ENCODE peak calls at places on chromosomes 7 and 10, in eight cellular contexts. R is dorsolateral prefrontal cortex, O is PC-3, C is osteocyte, G is psoas muscle, U is IMR-90, Q is endodermal cell, P is foreskin fibroblast. S is an unnamed sample.

GRCh38 chr7:44391171-44391570 is 65.8 kb upstream of the CAMK2B start:
- DNase-seq in R (no peak), O (no peak), C (peak; percentile 63), G (no peak), U (no peak), Q (peak; percentile 23), P (no peak), S (no peak)

GRCh38 chr10:75466886-75467285 is 35.5 kb downstream of the LRMDA start:
- DNase-seq in R (no peak), O (peak; percentile 50), C (no peak), G (peak; percentile 30), U (no peak), Q (no peak), P (no peak), S (no peak)

GRCh38 chr10:118017850-118018249 is 28.9 kb downstream of the RAB11FIP2 start:
- DNase-seq in R (no peak), O (no peak), C (no peak), G (no peak), U (no peak), Q (peak; percentile 80), P (no peak), S (no peak)

GRCh38 chr10:86077871-86078638 is 288.5 kb downstream of the GRID1 start:
- DNase-seq in R (no peak), O (no peak), C (peak; percentile 73), G (no peak), U (no peak), Q (peak; percentile 38), P (no peak), S (no peak)

GRCh38 chr7:26013551-26014083 is 138.4 kb upstream of the NFE2L3 start:
- DNase-seq in R (no peak), O (no peak), C (no peak), G (no peak), U (no peak), Q (no peak), P (no peak), S (no peak)

GRCh38 chr7:101998904-101999236 is 181.4 kb downstream of the CUX1 start:
- DNase-seq in R (no peak), O (no peak), C (no peak), G (no peak), U (no peak), Q (peak; percentile 82), P (no peak), S (peak; percentile 30)

GRCh38 chr7:97001221-97001620 is 4.1 kb upstream of the DLX6 start:
- DNase-seq in R (no peak), O (no peak), C (no peak), G (no peak), U (no peak), Q (no peak), P (no peak), S (no peak)

GRCh38 chr7:44762726-44763522 is 14.3 kb downstream of the ZMIZ2 start:
- DNase-seq in R (no peak), O (no peak), C (no peak), G (no peak), U (no peak), Q (peak; percentile 41), P (no peak), S (no peak)

GRCh38 chr10:49652416-49653385 is 26.8 kb upstream of the C10orf53 start:
- DNase-seq in R (no peak), O (no peak), C (peak; percentile 70), G (no peak), U (no peak), Q (peak; percentile 27), P (no peak), S (no peak)

GRCh38 chr10:5800782-5801181 is 12.5 kb downstream of the GDI2 start:
- DNase-seq in R (no peak), O (no peak), C (no peak), G (no peak), U (peak; percentile 22), Q (no peak), P (no peak), S (no peak)

GRCh38 chr10:42932735-42933453 is 144.0 kb upstream of the RET start:
- DNase-seq in R (no peak), O (no peak), C (no peak), G (no peak), U (no peak), Q (peak; percentile 96), P (no peak), S (no peak)

GRCh38 chr7:99366646-99367045 is 7.9 kb upstream of the ARPC1B start:
- DNase-seq in R (no peak), O (no peak), C (no peak), G (no peak), U (no peak), Q (peak; percentile 73), P (no peak), S (no peak)

GRCh38 chr10:25753776-25754175 is 180.3 kb upstream of the MYO3A start:
- DNase-seq in R (no peak), O (no peak), C (no peak), G (no peak), U (no peak), Q (no peak), P (no peak), S (no peak)

GRCh38 chr10:6013413-6014192 is 36.3 kb upstream of the IL15RA start:
- DNase-seq in R (no peak), O (no peak), C (no peak), G (no peak), U (no peak), Q (no peak), P (no peak), S (no peak)

DNA sequence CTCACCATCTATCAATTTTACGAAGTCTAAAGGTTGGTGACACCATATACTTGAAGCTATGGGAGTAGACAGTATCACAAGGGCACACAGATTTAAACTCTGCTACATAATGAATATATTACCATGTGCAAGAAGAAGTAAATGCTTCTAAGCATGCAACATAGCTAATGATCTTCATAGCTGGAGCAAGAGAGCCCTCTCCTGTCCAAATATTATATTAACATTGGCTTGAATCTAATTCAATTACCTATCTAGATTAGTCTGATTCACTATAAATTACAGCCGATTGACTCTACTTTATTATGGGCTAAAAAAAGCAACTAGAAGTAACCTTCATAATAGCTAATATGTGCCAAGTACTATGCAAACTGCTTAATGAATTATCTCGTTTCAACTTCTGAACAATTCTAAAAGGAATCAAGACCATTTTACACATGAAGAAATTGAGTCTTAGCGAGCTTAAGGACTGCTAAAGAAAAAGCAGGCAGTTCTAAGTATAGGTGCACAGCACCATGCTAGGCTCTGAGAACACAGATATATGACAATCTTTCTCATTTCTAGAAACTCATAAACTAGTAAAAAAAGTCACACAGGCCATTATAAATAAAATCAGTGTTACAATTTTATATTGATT is 21.9 kb downstream of the FRA10AC1 start:
- DNase-seq in R (no peak), O (peak; percentile 78), C (no peak), G (no peak), U (peak; percentile 37), Q (no peak), P (peak; percentile 17), S (peak; percentile 56)
- TF ChIP-seq CTCF in R (peak; percentile 61), O (peak; percentile 69), C (peak; percentile 66), G (peak; percentile 26), U (peak; percentile 57), Q (peak; percentile 67), P (peak; percentile 13), S (peak; percentile 66)

GRCh38 chr7:24896031-24896433 is 83.9 kb downstream of the OSBPL3 start:
- DNase-seq in R (no peak), O (no peak), C (no peak), G (no peak), U (no peak), Q (no peak), P (no peak), S (no peak)

GRCh38 chr7:24891173-24891787 is 88.7 kb downstream of the OSBPL3 start:
- DNase-seq in R (no peak), O (no peak), C (no peak), G (no peak), U (no peak), Q (no peak), P (no peak), S (no peak)

GRCh38 chr7:24889611-24890010 is 90.4 kb downstream of the OSBPL3 start:
- DNase-seq in R (no peak), O (no peak), C (no peak), G (no peak), U (no peak), Q (no peak), P (no peak), S (no peak)

GRCh38 chr7:24898691-24899090 is 81.3 kb downstream of the OSBPL3 start:
- DNase-seq in R (no peak), O (peak; percentile 62), C (no peak), G (no peak), U (peak; percentile 61), Q (no peak), P (no peak), S (no peak)

DNA sequence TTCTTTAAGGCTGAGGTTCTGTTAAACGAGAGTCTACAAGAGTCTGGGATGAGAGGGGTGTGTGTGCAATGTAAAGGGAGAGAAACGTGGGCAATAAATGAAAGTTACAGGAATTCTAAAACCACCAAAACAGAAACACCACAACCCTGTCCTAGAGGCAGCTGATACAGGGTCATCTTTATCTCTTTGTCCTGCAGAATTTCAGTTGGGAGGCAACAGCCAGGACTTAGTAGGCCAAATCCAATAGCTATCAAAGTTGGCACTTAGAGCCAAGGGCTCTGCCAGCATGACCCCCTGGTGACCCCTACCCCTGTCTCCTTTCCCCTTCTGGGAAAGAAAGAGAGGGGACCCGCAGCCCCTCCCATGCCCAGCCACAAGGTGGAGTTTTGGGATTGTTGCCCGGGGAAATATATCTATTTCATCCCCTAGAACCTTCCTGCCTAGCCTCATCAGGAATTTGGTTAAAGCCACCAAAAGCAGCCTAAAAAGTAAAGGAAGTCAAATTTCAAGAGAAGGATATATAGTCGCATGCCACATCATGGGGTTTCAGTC is 85.2 kb downstream of the OSBPL3 start:
- DNase-seq in R (no peak), O (peak; percentile 31), C (no peak), G (no peak), U (no peak), Q (peak; percentile 76), P (no peak), S (peak; percentile 43)
- TF ChIP-seq CTCF in R (no peak), O (peak; percentile 59), C (peak; percentile 23), G (peak; percentile 29), U (peak; percentile 43), Q (peak; percentile 74), P (peak; percentile 37), S (peak; percentile 71)

DNA sequence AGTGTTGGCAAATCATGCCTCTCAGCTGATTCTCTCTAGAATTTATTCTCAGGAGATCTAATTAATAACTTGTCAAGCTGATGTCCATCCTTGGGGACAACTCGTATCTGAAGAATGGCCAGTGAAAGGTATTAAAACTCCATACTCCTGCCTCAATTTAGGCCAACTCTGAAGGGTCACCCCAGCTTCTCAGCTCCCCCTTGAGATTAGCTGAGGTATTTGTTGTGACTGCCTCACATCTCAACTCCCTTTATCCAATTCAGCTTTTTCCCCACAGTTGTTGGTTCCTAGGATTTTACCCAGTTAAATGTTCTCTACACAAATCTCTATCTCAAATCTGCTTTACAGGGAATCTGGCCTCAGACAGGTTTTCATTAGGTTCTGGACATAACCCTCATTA is 182.4 kb downstream of the MALRD1 start:
- DNase-seq in R (no peak), O (no peak), C (no peak), G (no peak), U (no peak), Q (no peak), P (no peak), S (no peak)
- TF ChIP-seq CTCF in R (no peak), O (no peak), C (no peak), G (no peak), U (no peak), Q (peak; percentile 50), P (no peak), S (no peak)

DNA sequence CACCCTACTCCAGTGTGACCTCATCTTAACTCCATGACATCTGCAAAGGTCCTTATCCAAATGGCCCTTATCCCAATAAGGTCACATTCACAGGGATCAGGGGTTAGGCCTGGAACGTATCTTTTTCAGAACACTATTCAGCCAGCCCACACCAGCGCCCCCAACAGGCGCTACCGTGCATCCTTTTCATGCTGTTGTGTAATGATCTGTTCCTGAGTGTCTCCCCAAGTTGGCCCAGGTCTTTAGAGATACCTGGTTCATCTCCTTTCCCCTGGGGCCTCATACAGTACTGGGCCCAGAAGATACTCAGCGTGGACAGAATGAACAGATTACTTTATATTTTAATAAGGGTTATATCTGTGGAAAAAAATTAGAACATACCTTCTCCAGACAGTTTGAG is 132.6 kb upstream of the ADAM12 start:
- DNase-seq in R (no peak), O (no peak), C (no peak), G (no peak), U (no peak), Q (no peak), P (no peak), S (no peak)
- TF ChIP-seq CTCF in R (no peak), O (peak; percentile 40), C (no peak), G (no peak), U (no peak), Q (peak; percentile 35), P (no peak), S (no peak)

S was measured in Caco-2.